ENCODE peak calls at places on chromosomes 7 and 10, in five cellular contexts. F, M, O, A and D are unnamed samples.

GRCh38 chr7:19030280-19030679 is 87.2 kb downstream of the TWIST1 start:
- DNase-seq in F (peak; percentile 67), M (peak; percentile 6), O (no peak), A (peak; percentile 62), D (peak; percentile 55)

GRCh38 chr10:124705021-124705740 is 39.0 kb downstream of the FAM53B start:
- DNase-seq in F (no peak), M (no peak), O (no peak), A (no peak), D (no peak)

GRCh38 chr10:97483526-97483925 is 14.7 kb downstream of the MMS19 start:
- DNase-seq in F (no peak), M (no peak), O (no peak), A (no peak), D (no peak)

GRCh38 chr10:27285093-27285492 is 44.5 kb upstream of the ACBD5 start:
- DNase-seq in F (no peak), M (peak; percentile 45), O (no peak), A (peak; percentile 13), D (peak; percentile 0)

GRCh38 chr10:100568937-100569336 is 33.2 kb downstream of the HIF1AN start:
- DNase-seq in F (no peak), M (no peak), O (no peak), A (no peak), D (no peak)

GRCh38 chr7:57404343-57404966 is 45.5 kb upstream of the ZNF716 start:
- DNase-seq in F (no peak), M (peak; percentile 52), O (no peak), A (no peak), D (no peak)

GRCh38 chr10:105837951-105838350 is 1196.9 kb downstream of the SORCS3 start:
- DNase-seq in F (peak; percentile 21), M (peak; percentile 11), O (no peak), A (peak; percentile 13), D (peak; percentile 20)

GRCh38 chr7:130344248-130344866 is at the start of gene CPA5:
- DNase-seq in F (no peak), M (no peak), O (no peak), A (no peak), D (no peak)

GRCh38 chr7:38630720-38631673 is at the start of gene AMPH:
- DNase-seq in F (peak; percentile 62), M (no peak), O (no peak), A (peak; percentile 80), D (peak; percentile 51)

GRCh38 chr7:20438665-20439376 is 108.1 kb downstream of the ITGB8 start:
- DNase-seq in F (no peak), M (no peak), O (no peak), A (no peak), D (no peak)

GRCh38 chr10:44648691-44649090 is 262.4 kb upstream of the TMEM72 start:
- DNase-seq in F (no peak), M (no peak), O (no peak), A (peak; percentile 22), D (no peak)

GRCh38 chr7:77293046-77293445 is 93.4 kb upstream of the FGL2 start:
- DNase-seq in F (no peak), M (no peak), O (no peak), A (no peak), D (no peak)

GRCh38 chr7:131108212-131108980 is 219.3 kb upstream of the MKLN1 start:
- DNase-seq in F (peak; percentile 6), M (peak; percentile 34), O (no peak), A (peak; percentile 55), D (no peak)

GRCh38 chr10:43878386-43878785 is 229.7 kb upstream of the ZNF32 start:
- DNase-seq in F (peak; percentile 38), M (peak; percentile 48), O (no peak), A (peak; percentile 83), D (no peak)

GRCh38 chr7:54882121-54882520 is 123.1 kb upstream of the SEC61G start:
- DNase-seq in F (no peak), M (no peak), O (no peak), A (no peak), D (no peak)

GRCh38 chr7:491958-492713 is 27.5 kb downstream of the PDGFA start:
- DNase-seq in F (no peak), M (no peak), O (no peak), A (no peak), D (no peak)

GRCh38 chr7:149884016-149884415 is 10.2 kb downstream of the ATP6V0E2 start:
- DNase-seq in F (no peak), M (no peak), O (no peak), A (no peak), D (no peak)

GRCh38 chr10:110355922-110356627 is 51.4 kb upstream of the SMNDC1 start:
- DNase-seq in F (no peak), M (no peak), O (no peak), A (no peak), D (no peak)

GRCh38 chr10:110353244-110354119 is 48.8 kb upstream of the SMNDC1 start:
- DNase-seq in F (peak; percentile 95), M (peak; percentile 85), O (peak; percentile 96), A (peak; percentile 99), D (peak; percentile 94)

GRCh38 chr10:110352930-110353243 is 48.2 kb upstream of the SMNDC1 start:
- DNase-seq in F (no peak), M (no peak), O (no peak), A (peak; percentile 17), D (no peak)

GRCh38 chr10:110355181-110355831 is 50.6 kb upstream of the SMNDC1 start:
- DNase-seq in F (no peak), M (no peak), O (no peak), A (no peak), D (no peak)

GRCh38 chr10:110354322-110354766 is 49.6 kb upstream of the SMNDC1 start:
- DNase-seq in F (peak; percentile 73), M (peak; percentile 84), O (peak; percentile 78), A (peak; percentile 94), D (peak; percentile 65)
- H3K4me3 ChIP-seq in F (no peak overlapping the region), M (no peak overlapping the region), O (peak overlapping the region; percentile 62), A (peak overlapping the region; percentile 55), D (no peak overlapping the region)

GRCh38 chr10:104641150-104642000 is at the start of gene SORCS3:
- DNase-seq in F (peak; percentile 7), M (no peak), O (no peak), A (peak; percentile 32), D (no peak)
- TF ChIP-seq EZH2 in F (peak; percentile 53), M (no peak), O (peak; percentile 87), A (no peak), D (peak; percentile 83)

GRCh38 chr10:99432047-99432446 is 1.6 kb upstream of the GOT1 start:
- DNase-seq in F (no peak), M (no peak), O (no peak), A (no peak), D (no peak)
- H3K4me3 ChIP-seq in F (peak overlapping the region; percentile 100), M (peak overlapping the region; percentile 98), O (peak overlapping the region; percentile 86), A (peak overlapping the region; percentile 100), D (peak overlapping the region; percentile 88)

GRCh38 chr10:117134084-117135025 is 3.7 kb downstream of the VAX1 start:
- DNase-seq in F (no peak), M (no peak), O (peak; percentile 21), A (peak; percentile 41), D (no peak)

GRCh38 chr10:117135480-117136140 is 2.5 kb downstream of the VAX1 start:
- DNase-seq in F (no peak), M (no peak), O (no peak), A (no peak), D (no peak)

GRCh38 chr10:117136391-117136975 is 1.6 kb downstream of the VAX1 start:
- DNase-seq in F (no peak), M (no peak), O (no peak), A (no peak), D (no peak)

GRCh38 chr10:117133273-117134083 is 4.6 kb downstream of the VAX1 start:
- DNase-seq in F (no peak), M (no peak), O (no peak), A (no peak), D (no peak)

GRCh38 chr10:117135026-117135372 is 3.1 kb downstream of the VAX1 start:
- DNase-seq in F (peak; percentile 30), M (no peak), O (no peak), A (no peak), D (no peak)
- TF ChIP-seq EZH2 in F (no peak), M (no peak), O (no peak), A (no peak), D (no peak)

GRCh38 chr10:11740907-11741306 is 1.3 kb upstream of the ECHDC3 start:
- DNase-seq in F (no peak), M (no peak), O (no peak), A (no peak), D (no peak)

GRCh38 chr10:11743461-11744338 is 1.5 kb downstream of the ECHDC3 start:
- DNase-seq in F (no peak), M (no peak), O (no peak), A (no peak), D (no peak)

GRCh38 chr10:11741608-11742007 is 574 bp upstream of the ECHDC3 start:
- DNase-seq in F (no peak), M (no peak), O (no peak), A (no peak), D (no peak)

GRCh38 chr10:11742009-11742778 is at the start of gene ECHDC3:
- DNase-seq in F (peak; percentile 50), M (no peak), O (no peak), A (peak; percentile 49), D (peak; percentile 26)

DNA sequence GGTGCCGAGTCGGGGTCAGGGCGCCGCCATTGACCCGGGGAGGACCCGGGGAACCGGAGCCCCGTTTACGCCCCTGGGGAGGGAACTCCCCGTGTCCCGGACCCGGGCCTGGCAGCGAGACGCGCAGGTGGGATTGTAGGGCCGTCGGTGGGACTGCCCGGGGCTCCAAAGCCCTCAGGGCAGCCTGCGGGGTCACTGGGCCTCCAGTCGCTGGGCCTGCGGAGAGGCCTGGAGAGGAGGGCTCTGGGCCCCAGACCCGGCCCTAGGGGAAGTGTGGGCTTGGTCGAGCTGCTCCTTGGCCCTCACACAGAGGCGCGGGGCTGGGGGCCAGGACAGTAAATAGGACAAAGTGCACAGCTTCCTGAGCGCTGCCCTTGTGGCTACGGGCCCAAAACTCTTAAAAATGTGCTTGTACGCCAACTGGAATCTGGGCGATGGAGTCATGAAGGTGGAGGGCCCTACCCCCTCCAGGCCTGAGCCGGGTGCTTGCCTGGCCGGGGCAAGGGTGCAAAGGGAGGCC is 657 bp downstream of the ECHDC3 start:
- DNase-seq in F (no peak), M (no peak), O (no peak), A (no peak), D (no peak)
- H3K4me3 ChIP-seq in F (peak overlapping the region; percentile 62), M (no peak overlapping the region), O (peak overlapping the region; percentile 45), A (peak overlapping the region; percentile 52), D (peak overlapping the region; percentile 57)

GRCh38 chr10:49679480-49679893 is at the start of gene C10orf53:
- DNase-seq in F (peak; percentile 37), M (no peak), O (no peak), A (peak; percentile 74), D (peak; percentile 12)

GRCh38 chr10:49682879-49683278 is 3.4 kb downstream of the C10orf53 start:
- DNase-seq in F (no peak), M (no peak), O (no peak), A (no peak), D (no peak)

DNA sequence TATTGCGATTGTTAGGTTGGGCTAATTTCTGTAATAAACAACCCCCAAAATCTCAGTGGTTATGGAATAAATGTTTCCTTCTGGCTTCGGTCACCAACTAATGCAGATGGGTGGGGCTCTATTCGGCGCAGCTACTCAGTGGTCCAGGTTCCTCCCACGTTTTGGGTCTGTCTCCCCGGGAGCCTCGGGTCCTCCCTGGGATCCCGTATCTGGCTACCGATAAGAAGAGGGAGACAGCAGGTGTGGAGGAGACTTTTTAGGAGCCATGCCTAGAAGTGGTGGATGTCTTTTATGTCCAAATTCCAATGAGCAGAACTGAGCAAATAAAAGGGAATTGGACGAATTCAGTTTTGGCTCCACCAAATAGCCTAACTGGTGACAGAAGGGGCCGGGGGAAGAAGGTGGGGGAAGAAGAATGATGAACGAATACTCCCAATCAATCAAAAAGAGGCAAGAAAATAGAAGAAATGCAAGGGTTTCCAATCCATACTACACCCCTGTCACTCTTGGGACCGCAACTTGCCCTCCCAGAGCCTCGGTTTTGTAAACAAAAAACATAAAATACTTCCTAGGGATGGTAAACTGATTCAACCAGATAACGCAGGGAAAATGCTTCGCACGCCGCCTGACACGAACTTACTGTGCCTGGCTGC is 498 bp upstream of the C10orf53 start:
- DNase-seq in F (no peak), M (no peak), O (no peak), A (no peak), D (no peak)
- TF ChIP-seq EZH2 in F (no peak), M (no peak), O (no peak), A (no peak), D (no peak)